ENCODE peak calls at places on chromosomes 1 and 21, in ten cellular contexts. V, S, U, R, D, C, H, T, G and M are unnamed samples.

GRCh38 chr1:98704474-98704873 is 43.0 kb downstream of the SNX7 start:
- DNase-seq in T (no peak), S (no peak), V (no peak), R (no peak), D (no peak), H (no peak), C (no peak), G (no peak), U (peak; percentile 46), M (no peak)

GRCh38 chr1:197917813-197918646 is 858 bp downstream of the LHX9 start:
- DNase-seq in U (no peak), G (no peak), R (no peak), D (no peak), H (peak; percentile 46), V (no peak), C (no peak), T (peak; percentile 38), S (peak; percentile 29), M (no peak)

GRCh38 chr1:64030411-64030810 is 173.0 kb upstream of the UBE2U start:
- DNase-seq in C (no peak), T (no peak), R (no peak), G (no peak), D (no peak), S (no peak), V (no peak), U (no peak), H (no peak), M (no peak)

GRCh38 chr21:41032536-41032935 is 135.4 kb upstream of the BACE2 start:
- DNase-seq in U (no peak), T (no peak), H (no peak), C (no peak), D (no peak), S (no peak), G (no peak), R (no peak), V (no peak), M (no peak)

GRCh38 chr1:31216016-31216415 is 23.7 kb downstream of the NKAIN1 start:
- DNase-seq in T (peak; percentile 79), G (no peak), H (peak; percentile 25), V (peak; percentile 9), U (peak; percentile 74), C (peak; percentile 70), D (no peak), S (peak; percentile 84), R (no peak), M (peak; percentile 62)

GRCh38 chr21:46084041-46084561 is 13.8 kb upstream of the COL6A2 start:
- DNase-seq in D (no peak), V (no peak), T (no peak), S (peak; percentile 24), U (no peak), C (no peak), G (no peak), H (peak; percentile 22), R (no peak), M (no peak)

GRCh38 chr1:156241311-156241811 is 623 bp upstream of the BGLAP start:
- DNase-seq in C (no peak), S (no peak), R (no peak), T (no peak), U (no peak), D (no peak), H (no peak), V (no peak), G (no peak), M (no peak)

GRCh38 chr1:94270801-94271203 is 33.4 kb upstream of the ARHGAP29 start:
- DNase-seq in H (no peak), U (no peak), C (no peak), R (no peak), G (no peak), T (peak; percentile 42), V (no peak), D (no peak), S (no peak), M (no peak)

GRCh38 chr1:240719953-240720700 is 108.2 kb upstream of the GREM2 start:
- DNase-seq in S (no peak), R (no peak), U (no peak), V (no peak), T (no peak), D (no peak), G (no peak), H (no peak), C (no peak), M (no peak)
- H3K27me3 ChIP-seq in S (no peaks in the 10 kb centered on the region), R (no peaks in the 10 kb centered on the region), U (no peaks in the 10 kb centered on the region), V (no peaks in the 10 kb centered on the region), T (no peaks in the 10 kb centered on the region), D (no peaks in the 10 kb centered on the region), G (no peaks in the 10 kb centered on the region), H (no peaks in the 10 kb centered on the region), C (no peaks in the 10 kb centered on the region), M (no peaks in the 10 kb centered on the region)

GRCh38 chr1:24207709-24208108 is 20.6 kb upstream of the IFNLR1 start:
- DNase-seq in G (no peak), S (no peak), H (no peak), R (no peak), D (no peak), V (no peak), T (no peak), U (no peak), C (no peak), M (no peak)

GRCh38 chr1:24205701-24206464 is 18.8 kb upstream of the IFNLR1 start:
- DNase-seq in D (no peak), C (no peak), R (no peak), U (no peak), V (no peak), H (no peak), T (no peak), S (no peak), G (no peak), M (no peak)

GRCh38 chr1:24204116-24204515 is 17.0 kb upstream of the IFNLR1 start:
- DNase-seq in V (no peak), G (no peak), U (no peak), C (no peak), S (no peak), R (no peak), D (no peak), T (no peak), H (no peak), M (no peak)

GRCh38 chr1:24209097-24209496 is 22.0 kb upstream of the IFNLR1 start:
- DNase-seq in U (no peak), V (no peak), H (no peak), D (no peak), C (no peak), G (peak; percentile 15), T (no peak), R (no peak), S (no peak), M (no peak)

GRCh38 chr1:24206516-24207394 is 19.7 kb upstream of the IFNLR1 start:
- DNase-seq in H (no peak), C (no peak), V (no peak), D (no peak), T (no peak), U (no peak), S (no peak), R (no peak), G (no peak), M (no peak)
- TF ChIP-seq POLR2A in H (no peak), C (no peak), V (no peak), D (no peak), T (no peak), U (no peak), S (no peak), R (no peak), G (no peak), M (no peak)

DNA sequence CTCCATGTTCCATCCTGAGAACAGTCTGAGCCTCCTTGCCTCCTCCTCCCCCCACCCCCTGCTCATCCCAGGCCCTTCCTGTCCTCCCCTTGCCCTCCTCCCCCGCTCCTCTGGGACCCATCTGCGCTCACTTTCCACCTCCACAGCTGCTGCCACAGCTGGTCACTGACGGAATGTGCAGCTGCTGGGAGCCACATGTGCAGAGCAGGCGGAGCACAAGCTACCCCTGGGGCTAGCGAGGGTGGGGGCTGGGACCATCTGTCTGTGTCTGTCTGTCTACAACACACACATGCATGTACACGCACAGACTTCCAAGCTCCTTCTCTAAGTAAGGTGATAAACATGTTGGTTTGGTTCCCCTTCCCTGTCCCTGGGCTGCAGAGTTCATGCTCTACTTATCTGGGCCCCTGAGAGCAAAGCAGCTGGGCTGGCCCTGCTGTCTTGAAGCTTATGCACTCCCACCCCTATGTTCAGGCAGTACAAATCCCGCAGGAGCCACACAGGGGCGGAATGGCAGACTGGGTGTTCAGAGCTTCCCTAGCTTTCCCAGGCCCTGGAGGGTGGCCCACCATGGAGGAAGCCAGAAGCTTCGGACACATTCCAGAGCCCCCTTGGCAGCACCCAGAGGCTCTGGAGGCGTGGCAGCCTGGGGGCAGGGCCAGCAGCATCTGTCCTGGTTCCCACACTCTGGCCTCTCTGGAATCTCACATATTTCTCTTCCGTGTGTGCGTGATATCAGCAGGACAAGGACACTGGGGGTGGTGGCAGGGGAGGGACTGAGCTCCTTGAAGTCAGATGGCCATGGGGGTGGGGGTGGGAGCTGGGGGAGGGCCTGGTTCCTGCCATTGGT is 7.0 kb upstream of the HEYL start:
- DNase-seq in C (peak; percentile 36), U (peak; percentile 91), G (no peak), H (peak; percentile 78), R (no peak), S (peak; percentile 96), D (peak; percentile 60), V (peak; percentile 68), T (no peak), M (no peak)
- H3K27me3 ChIP-seq in C (no peaks in the 10 kb centered on the region), U (no peaks in the 10 kb centered on the region), G (no peaks in the 10 kb centered on the region), H (no peaks in the 10 kb centered on the region), R (no peaks in the 10 kb centered on the region), S (no peaks in the 10 kb centered on the region), D (no peaks in the 10 kb centered on the region), V (no peaks in the 10 kb centered on the region), T (peaks cover 14% of the 10 kb centered on the region), M (no peaks in the 10 kb centered on the region)

GRCh38 chr1:165912638-165913037 is 85.2 kb downstream of the UCK2 start:
- DNase-seq in C (no peak), U (no peak), V (no peak), T (no peak), S (no peak), R (no peak), D (no peak), H (no peak), G (no peak), M (no peak)

GRCh38 chr1:165915480-165916395 is 88.3 kb downstream of the UCK2 start:
- DNase-seq in V (no peak), R (no peak), S (no peak), U (no peak), D (no peak), H (no peak), C (no peak), T (no peak), G (no peak), M (no peak)

GRCh38 chr1:165911609-165912281 is 84.3 kb downstream of the UCK2 start:
- DNase-seq in H (no peak), D (no peak), T (no peak), V (no peak), C (no peak), U (no peak), G (no peak), S (no peak), R (no peak), M (no peak)

GRCh38 chr1:165914136-165914798 is 86.9 kb downstream of the UCK2 start:
- DNase-seq in C (peak; percentile 78), U (peak; percentile 82), S (no peak), H (peak; percentile 71), G (peak; percentile 54), R (peak; percentile 54), D (peak; percentile 57), V (peak; percentile 95), T (peak; percentile 86), M (peak; percentile 64)

DNA sequence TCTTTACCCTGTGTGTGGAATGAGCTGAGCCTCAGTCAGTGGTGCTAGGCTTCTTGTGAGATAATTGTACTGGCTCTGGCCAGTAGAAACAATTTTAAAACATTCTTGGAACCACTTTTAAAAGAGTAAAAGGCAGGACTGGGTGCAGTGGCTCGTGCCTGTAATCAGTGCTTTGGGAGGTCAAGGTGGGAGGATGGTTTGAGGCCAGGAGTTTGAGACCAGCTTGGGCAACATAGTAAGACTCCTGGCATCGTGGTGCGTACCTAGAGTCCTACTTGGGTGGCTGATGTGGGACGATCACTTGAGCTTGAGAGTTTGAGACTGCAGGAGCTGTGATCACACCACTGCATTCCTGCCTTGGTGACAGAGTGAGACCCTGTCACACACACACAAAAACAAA is 89.8 kb downstream of the UCK2 start:
- DNase-seq in C (no peak), R (no peak), T (no peak), U (no peak), G (no peak), H (no peak), D (no peak), V (no peak), S (no peak), M (no peak)
- TF ChIP-seq POLR2A in C (no peak), R (no peak), T (no peak), U (no peak), G (no peak), H (no peak), D (no peak), V (no peak), S (no peak), M (no peak)